ENCODE peak calls at places on chromosomes 12 and 14, in six cellular contexts. I, M, X, S, K and A are unnamed samples. For H3K4me1, the result is how much of the 10 kb centered on the place peaks cover.

GRCh38 chr12:2924019-2924418 is 33.3 kb downstream of the TULP3 start:
- DNase-seq in I (peak), M (peak), X (no peak), S (no peak), K (no peak), A (no peak)

GRCh38 chr14:20811994-20812393 is 9.3 kb upstream of the RNASE1 start:
- DNase-seq in I (no peak), M (no peak), X (peak), S (no peak), K (no peak), A (no peak)

GRCh38 chr12:30417697-30418231 is 277.9 kb downstream of the IPO8 start:
- DNase-seq in I (peak), M (peak), X (peak), S (peak), K (no peak), A (no peak)

GRCh38 chr12:11825278-11825677 is 175.8 kb downstream of the ETV6 start:
- DNase-seq in I (no peak), M (no peak), X (no peak), S (no peak), K (no peak), A (no peak)

GRCh38 chr14:101827286-101827685 is 65.8 kb downstream of the PPP2R5C start:
- DNase-seq in I (no peak), M (no peak), X (no peak), S (no peak), K (no peak), A (no peak)

GRCh38 chr12:17204289-17205054 is 598.5 kb upstream of the LMO3 start:
- DNase-seq in I (no peak), M (no peak), X (no peak), S (no peak), K (peak), A (no peak)

GRCh38 chr14:82595466-82595865 is 1061.8 kb upstream of the SEL1L start:
- DNase-seq in I (no peak), M (no peak), X (no peak), S (no peak), K (no peak), A (no peak)

GRCh38 chr14:88902850-88903249 is 78.4 kb downstream of the TTC8 start:
- DNase-seq in I (no peak), M (no peak), X (no peak), S (no peak), K (no peak), A (no peak)

GRCh38 chr12:77161944-77162343 is 96.6 kb upstream of the E2F7 start:
- DNase-seq in I (no peak), M (no peak), X (no peak), S (no peak), K (no peak), A (no peak)

GRCh38 chr14:101761881-101762529 is 496 bp downstream of the PPP2R5C start:
- DNase-seq in I (no peak), M (peak), X (peak), S (no peak), K (no peak), A (peak)

GRCh38 chr12:75713434-75713833 is 202.0 kb upstream of the KRR1 start:
- DNase-seq in I (no peak), M (no peak), X (no peak), S (no peak), K (no peak), A (no peak)

GRCh38 chr12:46154221-46154975 is 114.4 kb downstream of the SLC38A1 start:
- DNase-seq in I (peak), M (peak), X (peak), S (peak), K (no peak), A (no peak)

GRCh38 chr12:6567824-6568617 is at the start of gene NOP2:
- DNase-seq in I (peak), M (peak), X (peak), S (peak), K (peak), A (peak)

GRCh38 chr12:75087656-75088055 is 122.0 kb downstream of the KCNC2 start:
- DNase-seq in I (no peak), M (no peak), X (no peak), S (peak), K (no peak), A (no peak)

GRCh38 chr12:116365114-116365513 is 87.6 kb upstream of the MED13L start:
- DNase-seq in I (no peak), M (no peak), X (no peak), S (no peak), K (no peak), A (no peak)

GRCh38 chr12:26833692-26834168 is 736 bp upstream of the ITPR2 start:
- DNase-seq in I (no peak), M (peak), X (peak), S (no peak), K (peak), A (peak)

GRCh38 chr12:41917181-41917580 is 227.5 kb downstream of the GXYLT1 start:
- DNase-seq in I (no peak), M (no peak), X (no peak), S (no peak), K (no peak), A (no peak)

GRCh38 chr12:109737111-109737510 is 23.5 kb downstream of the FAM222A start:
- DNase-seq in I (no peak), M (no peak), X (no peak), S (no peak), K (no peak), A (no peak)

GRCh38 chr12:132529899-132530298 is 39.9 kb downstream of the FBRSL1 start:
- DNase-seq in I (no peak), M (no peak), X (no peak), S (no peak), K (no peak), A (no peak)
- H3K4me1 ChIP-seq in I (under half), M (under half), X (under half), S (under half), K (under half), A (under half)

GRCh38 chr14:52033131-52033642 is 35.7 kb downstream of the NID2 start:
- DNase-seq in I (peak), M (peak), X (no peak), S (no peak), K (no peak), A (peak)

GRCh38 chr14:52029881-52030280 is 39.0 kb downstream of the NID2 start:
- DNase-seq in I (no peak), M (peak), X (peak), S (no peak), K (no peak), A (no peak)

GRCh38 chr14:52032196-52032865 is 36.5 kb downstream of the NID2 start:
- DNase-seq in I (peak), M (peak), X (no peak), S (no peak), K (no peak), A (no peak)

GRCh38 chr14:52026921-52027320 is 37.6 kb downstream of the RTRAF start:
- DNase-seq in I (no peak), M (no peak), X (no peak), S (no peak), K (no peak), A (no peak)

GRCh38 chr14:52031781-52032180 is 37.1 kb downstream of the NID2 start:
- DNase-seq in I (peak), M (peak), X (no peak), S (no peak), K (no peak), A (no peak)
- H2AFZ ChIP-seq in I (no peak), M (no peak), X (no peak), S (no peak), K (no peak), A (no peak)

DNA sequence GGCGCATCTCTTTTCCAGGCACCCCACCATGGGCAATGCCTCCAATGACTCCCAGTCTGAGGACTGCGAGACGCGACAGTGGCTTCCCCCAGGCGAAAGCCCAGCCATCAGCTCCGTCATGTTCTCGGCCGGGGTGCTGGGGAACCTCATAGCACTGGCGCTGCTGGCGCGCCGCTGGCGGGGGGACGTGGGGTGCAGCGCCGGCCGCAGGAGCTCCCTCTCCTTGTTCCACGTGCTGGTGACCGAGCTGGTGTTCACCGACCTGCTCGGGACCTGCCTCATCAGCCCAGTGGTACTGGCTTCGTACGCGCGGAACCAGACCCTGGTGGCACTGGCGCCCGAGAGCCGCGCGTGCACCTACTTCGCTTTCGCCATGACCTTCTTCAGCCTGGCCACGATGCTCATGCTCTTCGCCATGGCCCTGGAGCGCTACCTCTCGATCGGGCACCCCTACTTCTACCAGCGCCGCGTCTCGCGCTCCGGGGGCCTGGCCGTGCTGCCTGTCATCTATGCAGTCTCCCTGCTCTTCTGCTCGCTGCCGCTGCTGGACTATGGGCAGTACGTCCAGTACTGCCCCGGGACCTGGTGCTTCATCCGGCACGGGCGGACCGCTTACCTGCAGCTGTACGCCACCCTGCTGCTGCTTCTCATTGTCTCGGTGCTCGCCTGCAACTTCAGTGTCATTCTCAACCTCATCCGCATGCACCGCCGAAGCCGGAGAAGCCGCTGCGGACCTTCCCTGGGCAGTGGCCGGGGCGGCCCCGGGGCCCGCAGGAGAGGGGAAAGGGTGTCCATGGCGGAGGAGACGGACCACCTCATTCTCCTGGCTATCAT is 626 bp downstream of the PTGER2 start:
- DNase-seq in I (no peak), M (peak), X (peak), S (no peak), K (peak), A (no peak)
- H3K4me1 ChIP-seq in I (under half), M (under half), X (under half), S (under half), K (under half), A (under half)

GRCh38 chr14:94021416-94022157 is 4.6 kb upstream of the OTUB2 start:
- DNase-seq in I (peak), M (no peak), X (no peak), S (no peak), K (no peak), A (no peak)
- H2AFZ ChIP-seq in I (no peak), M (no peak), X (no peak), S (no peak), K (no peak), A (no peak)

GRCh38 chr12:108594-108993 is 42.0 kb downstream of the IQSEC3 start:
- DNase-seq in I (no peak), M (no peak), X (no peak), S (no peak), K (no peak), A (no peak)
- H3K4me1 ChIP-seq in I (under half), M (under half), X (under half), S (under half), K (under half), A (under half)